ENCODE peak calls at places on chromosome 17, in six cellular contexts. J is cardiac fibroblast, F is spleen, G is choroid plexus epithelial cell, O is lower leg skin, W is colonic mucosa. S is an unnamed sample.

GRCh38 chr17:73228748-73229236 is 32.9 kb downstream of the CPSF4L start:
- DNase-seq in J (peak), F (no peak), G (peak), O (peak), W (peak), S (peak)

GRCh38 chr17:47686661-47687327 is 7.2 kb upstream of the TBKBP1 start:
- DNase-seq in W (no peak), G (peak), O (no peak), J (peak), F (no peak), S (no peak)

GRCh38 chr17:7323731-7324437 is 5.3 kb downstream of the NEURL4 start:
- DNase-seq in W (peak), F (peak), G (peak), O (no peak), J (peak), S (peak)

GRCh38 chr17:76077582-76078110 is 1.3 kb upstream of the ZACN start:
- DNase-seq in W (no peak), J (no peak), G (no peak), F (no peak), O (no peak), S (no peak)

GRCh38 chr17:19003966-19004600 is 481 bp downstream of the FAM83G start:
- DNase-seq in F (no peak), J (peak), O (no peak), W (peak), G (peak), S (peak)

GRCh38 chr17:29154516-29155234 is 25.5 kb downstream of the MYO18A start:
- DNase-seq in W (peak), O (no peak), J (no peak), G (no peak), F (no peak), S (no peak)

GRCh38 chr17:77487677-77488530 is 347.1 kb downstream of the SEC14L1 start:
- DNase-seq in F (peak), J (no peak), W (no peak), O (no peak), G (no peak), S (no peak)

GRCh38 chr17:77409282-77410161 is 268.8 kb downstream of the SEC14L1 start:
- DNase-seq in W (peak), O (no peak), G (peak), F (no peak), J (peak), S (peak)

GRCh38 chr17:45426561-45426960 is 6.1 kb downstream of the ARHGAP27 start:
- DNase-seq in G (no peak), W (no peak), O (no peak), F (peak), J (no peak), S (no peak)

GRCh38 chr17:64442550-64442971 is 6.4 kb upstream of the MILR1 start:
- DNase-seq in F (peak), J (no peak), G (no peak), W (no peak), O (no peak), S (no peak)

GRCh38 chr17:37701424-37702020 is 43.3 kb downstream of the HNF1B start:
- DNase-seq in G (peak), W (peak), F (no peak), O (no peak), J (peak), S (peak)

GRCh38 chr17:78653382-78653781 is 76.2 kb upstream of the DNAH17 start:
- DNase-seq in W (no peak), F (no peak), J (peak), G (peak), O (no peak), S (peak)

GRCh38 chr17:1038459-1039118 is 41.7 kb downstream of the TIMM22 start:
- DNase-seq in G (peak), W (no peak), J (no peak), F (no peak), O (no peak), S (no peak)

GRCh38 chr17:17151962-17152361 is 54.2 kb downstream of the PLD6 start:
- DNase-seq in O (peak), G (peak), W (peak), J (peak), F (peak), S (peak)

GRCh38 chr17:67993998-67994361 is 2.3 kb downstream of the C17orf58 start:
- DNase-seq in G (peak), F (no peak), J (no peak), O (no peak), W (no peak), S (peak)

GRCh38 chr17:28046034-28046825 is 3.8 kb downstream of the NLK start:
- DNase-seq in O (no peak), G (no peak), F (no peak), J (no peak), W (no peak), S (no peak)

GRCh38 chr17:14336418-14336817 is 35.5 kb downstream of the HS3ST3B1 start:
- DNase-seq in G (no peak), F (no peak), O (peak), J (no peak), W (no peak), S (no peak)

GRCh38 chr17:6853764-6854442 is 22.4 kb upstream of the TEKT1 start:
- DNase-seq in F (no peak), O (no peak), W (no peak), G (peak), J (no peak), S (no peak)

GRCh38 chr17:30225112-30225511 is 10.4 kb downstream of the SLC6A4 start:
- DNase-seq in W (no peak), G (no peak), F (peak), O (no peak), J (no peak), S (no peak)

GRCh38 chr17:67615011-67615561 is 102.7 kb upstream of the NOL11 start:
- DNase-seq in O (peak), J (peak), F (no peak), G (no peak), W (no peak), S (peak)

GRCh38 chr17:29177871-29178749 is 2.1 kb downstream of the MYO18A start:
- DNase-seq in J (no peak), W (peak), F (no peak), O (peak), G (no peak), S (no peak)

GRCh38 chr17:40458001-40458791 is 14.9 kb downstream of the IGFBP4 start:
- DNase-seq in J (peak), O (no peak), F (no peak), W (no peak), G (peak), S (peak)

GRCh38 chr17:31462261-31462660 is 70.8 kb downstream of the RAB11FIP4 start:
- DNase-seq in F (no peak), O (no peak), G (no peak), J (no peak), W (no peak), S (peak)

GRCh38 chr17:6940186-6940649 is 55.6 kb upstream of the ALOX12 start:
- DNase-seq in W (no peak), J (peak), O (no peak), F (no peak), G (no peak), S (no peak)

GRCh38 chr17:74008196-74008595 is 195.3 kb upstream of the RPL38 start:
- DNase-seq in G (peak), J (no peak), O (no peak), W (no peak), F (no peak), S (no peak)

GRCh38 chr17:59425085-59425901 is 93.8 kb downstream of the YPEL2 start:
- DNase-seq in J (peak), W (no peak), O (peak), F (no peak), G (peak), S (peak)

GRCh38 chr17:81341347-81342061 is 46.4 kb upstream of the SLC38A10 start:
- DNase-seq in W (no peak), J (no peak), O (no peak), F (peak), G (no peak), S (no peak)
- H3K4me3 ChIP-seq in W (peak), J (peak), O (peak), F (peak), G (peak), S (peak)

GRCh38 chr17:44205962-44206824 is 6.5 kb upstream of the ATXN7L3 start:
- DNase-seq in W (no peak), G (no peak), O (no peak), J (no peak), F (no peak), S (no peak)
- TF ChIP-seq CTCF in W (no peak), G (peak), O (no peak), J (peak), F (no peak), S (peak)

GRCh38 chr17:42519546-42520444 is 16.2 kb upstream of the NAGLU start:
- DNase-seq in O (peak), J (peak), G (peak), W (peak), F (peak), S (peak)
- H3K4me3 ChIP-seq in O (no peak), J (no peak), G (no peak), W (no peak), F (no peak), S (no peak)

DNA sequence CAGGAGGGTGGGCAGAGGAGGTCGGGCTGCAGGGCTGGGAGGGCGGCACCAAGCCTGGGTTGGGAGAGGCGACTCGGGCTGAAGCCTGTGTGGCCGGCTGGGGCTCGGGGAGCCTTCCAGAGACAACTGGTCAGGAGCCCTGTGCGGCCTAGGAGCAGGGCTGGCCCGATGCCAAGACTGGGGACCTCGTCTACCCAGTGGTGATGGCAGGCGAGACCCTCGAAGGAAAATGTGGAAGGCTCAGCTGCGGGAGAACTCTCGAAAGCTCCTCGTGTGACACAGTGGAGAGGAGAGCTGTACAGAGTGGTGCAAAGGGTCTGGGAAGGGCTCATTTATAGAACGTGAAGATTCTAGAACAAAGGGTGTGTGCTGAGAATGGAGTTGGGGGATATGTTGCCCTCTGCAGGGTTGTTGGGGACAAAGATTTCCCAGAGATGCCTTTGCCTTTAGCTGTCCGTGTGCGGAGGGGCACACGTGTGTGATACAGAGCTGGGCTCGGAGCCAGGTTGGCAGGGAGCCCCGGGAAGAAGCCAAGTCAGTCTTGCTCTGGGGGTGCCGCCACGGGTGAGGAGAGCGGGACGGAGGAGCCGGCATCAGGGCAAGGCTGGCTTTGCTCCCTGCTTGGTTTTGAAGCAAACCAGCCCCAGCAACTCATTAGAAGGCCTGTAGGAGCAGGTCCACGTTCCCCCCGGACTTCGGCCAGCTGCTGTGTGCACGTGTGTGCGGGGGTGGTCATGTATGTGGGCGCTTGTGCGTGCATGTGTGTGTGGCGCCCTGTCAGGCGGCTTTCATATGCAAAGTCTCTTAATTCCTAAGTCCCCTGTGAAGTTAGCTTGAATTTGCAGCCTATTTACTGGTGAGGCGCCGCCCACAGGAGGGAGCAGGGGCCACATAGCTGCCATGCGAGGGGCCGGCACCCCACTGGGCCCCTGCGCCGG is 132.4 kb upstream of the CHMP6 start:
- DNase-seq in G (peak), W (peak), O (no peak), J (peak), F (peak), S (peak)
- TF ChIP-seq CTCF in G (peak), W (no peak), O (no peak), J (peak), F (no peak), S (peak)

GRCh38 chr17:4939804-4940624 is at the start of the genes RNF167 and SLC25A11:
- DNase-seq in W (peak), O (peak), J (peak), F (peak), G (peak), S (peak)
- H3K4me3 ChIP-seq in W (peak), O (peak), J (peak), F (peak), G (peak), S (peak)

GRCh38 chr17:49191917-49192741 is 18.2 kb downstream of the GNGT2 start:
- DNase-seq in W (peak), J (peak), F (peak), G (peak), O (peak), S (peak)
- TF ChIP-seq CTCF in W (no peak), J (peak), F (peak), G (peak), O (no peak), S (peak)

DNA sequence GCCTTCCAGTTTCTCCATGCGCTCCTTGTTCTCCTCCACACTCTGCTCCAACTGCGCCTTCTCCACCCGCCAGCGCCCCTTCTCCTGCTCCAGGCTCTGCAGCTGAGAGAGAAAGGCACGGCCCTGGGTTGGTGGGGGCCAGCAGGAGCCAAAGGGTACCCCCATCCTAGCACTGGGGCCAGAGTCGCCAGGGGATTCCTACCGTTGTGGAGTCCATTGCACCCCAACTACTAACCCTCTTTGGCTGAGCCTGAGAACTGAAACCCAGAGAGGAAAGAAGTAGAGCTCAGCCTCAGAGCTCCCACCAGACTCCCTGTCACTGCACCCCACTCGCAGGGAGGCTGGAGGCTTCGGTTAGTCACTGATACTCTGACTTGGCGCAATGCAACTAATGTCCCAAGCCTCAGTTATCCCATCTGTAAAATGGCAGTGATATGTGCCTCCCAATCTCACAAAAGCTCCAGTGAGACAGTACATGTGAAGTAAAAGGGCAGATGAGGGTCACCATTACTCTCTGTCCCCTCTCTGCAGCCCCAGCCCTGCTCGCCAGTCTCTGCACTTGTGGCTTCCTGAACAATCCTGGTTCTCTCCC is 6.2 kb upstream of the SAMD14 start:
- DNase-seq in G (no peak), J (no peak), O (no peak), W (no peak), F (no peak), S (no peak)
- H3K4me3 ChIP-seq in G (no peak), J (no peak), O (no peak), W (no peak), F (no peak), S (no peak)

GRCh38 chr17:44006581-44007345 is 2.3 kb downstream of the NAGS start:
- DNase-seq in O (peak), W (peak), G (peak), F (peak), J (peak), S (peak)
- TF ChIP-seq CTCF in O (no peak), W (no peak), G (peak), F (peak), J (peak), S (peak)

S was measured in fibroblast of pulmonary artery.